ENCODE peak calls at places on chromosome 12, in seven cellular contexts. M is Right ventricle myocardium superior; B is activated T-cell treated with anti-CD3 and anti-CD28 coated beads, Interleukin-2, amount 50 U/mL, for 72 hours; W is iPS-NIHi11; V is mammary epithelial cell; X is MG63; K is stimulated activated CD8-positive, alpha-beta memory T cell treated with anti-CD3 and anti-CD28 coated beads, Interleukin-4, amount 100 ng/mL, for 1 hour. I is an unnamed sample.

GRCh38 chr12:78331764-78332163 is 501.1 kb downstream of the NAV3 start:
- DNase-seq in W (peak), B (no peak), X (no peak), V (no peak), M (no peak), K (no peak), I (no peak)

GRCh38 chr12:92408072-92408900 is 262.6 kb upstream of the BTG1 start:
- DNase-seq in V (peak), K (no peak), X (peak), M (peak), W (peak), B (peak), I (no peak)

GRCh38 chr12:22514875-22515274 is 29.5 kb downstream of the C2CD5 start:
- DNase-seq in W (no peak), X (no peak), M (no peak), B (no peak), K (no peak), V (no peak), I (no peak)

GRCh38 chr12:131895640-131896079 is 1.2 kb downstream of the ULK1 start:
- DNase-seq in K (no peak), X (no peak), V (no peak), B (peak), W (no peak), M (no peak), I (no peak)

GRCh38 chr12:132433641-132434395 is 56.1 kb upstream of the FBRSL1 start:
- DNase-seq in K (no peak), W (no peak), B (no peak), V (no peak), M (no peak), X (no peak), I (no peak)

GRCh38 chr12:110543252-110543959 is 39.7 kb downstream of the PPTC7 start:
- DNase-seq in V (peak), B (no peak), M (peak), X (no peak), K (no peak), W (peak), I (no peak)

GRCh38 chr12:132560421-132560830 is 50.0 kb downstream of the LRCOL1 start:
- DNase-seq in W (peak), K (no peak), B (peak), X (peak), V (peak), M (no peak), I (no peak)

GRCh38 chr12:85951823-85952222 is 77.7 kb downstream of the NTS start:
- DNase-seq in V (peak), X (no peak), B (no peak), K (no peak), W (peak), M (no peak), I (no peak)

GRCh38 chr12:64318605-64319004 is 72.0 kb downstream of the C12orf56 start:
- DNase-seq in K (no peak), M (no peak), X (no peak), B (no peak), W (peak), V (no peak), I (no peak)

GRCh38 chr12:132481345-132481744 is 8.6 kb upstream of the FBRSL1 start:
- DNase-seq in W (no peak), K (no peak), V (no peak), X (no peak), B (no peak), M (peak), I (no peak)

GRCh38 chr12:26937863-26938659 is at the start of the genes FGFR1OP2 and INTS13:
- DNase-seq in B (peak), X (peak), V (peak), W (peak), K (peak), M (peak), I (peak)

GRCh38 chr12:41604830-41605229 is 416.7 kb downstream of the PDZRN4 start:
- DNase-seq in K (no peak), X (no peak), M (no peak), W (no peak), V (no peak), B (no peak), I (no peak)

GRCh38 chr12:7130791-7131501 is 775 bp downstream of the CLSTN3 start:
- DNase-seq in X (no peak), K (no peak), B (peak), W (peak), M (peak), V (no peak), I (no peak)

GRCh38 chr12:105740970-105741725 is 397.6 kb downstream of the NUAK1 start:
- DNase-seq in X (peak), W (no peak), B (no peak), K (no peak), M (peak), V (no peak), I (no peak)

GRCh38 chr12:1566449-1567135 is 27.8 kb downstream of the FBXL14 start:
- DNase-seq in W (peak), B (no peak), K (no peak), M (no peak), V (no peak), X (no peak), I (no peak)

GRCh38 chr12:49348781-49349180 is 2.1 kb downstream of the DNAJC22 start:
- DNase-seq in V (no peak), B (no peak), W (no peak), X (no peak), M (no peak), K (no peak), I (peak)

GRCh38 chr12:13204428-13204827 is 7.9 kb downstream of the EMP1 start:
- DNase-seq in V (no peak), M (no peak), K (no peak), W (no peak), X (no peak), B (no peak), I (no peak)

GRCh38 chr12:56931474-56931978 is 2.7 kb downstream of the SDR9C7 start:
- DNase-seq in W (peak), B (peak), V (peak), M (no peak), X (no peak), K (no peak), I (peak)

GRCh38 chr12:17971850-17972249 is 118.1 kb downstream of the RERGL start:
- DNase-seq in M (no peak), X (no peak), V (no peak), B (no peak), K (no peak), W (no peak), I (no peak)

GRCh38 chr12:58502236-58502635 is 418.1 kb downstream of the LRIG3 start:
- DNase-seq in M (no peak), X (no peak), K (no peak), W (no peak), V (no peak), B (no peak), I (no peak)

GRCh38 chr12:39807043-39807442 is 187.4 kb upstream of the ABCD2 start:
- DNase-seq in W (peak), M (no peak), K (no peak), B (no peak), X (peak), V (no peak), I (no peak)

GRCh38 chr12:12273291-12273957 is 6.6 kb upstream of the LRP6 start:
- DNase-seq in B (no peak), W (no peak), M (no peak), X (peak), V (no peak), K (no peak), I (no peak)

GRCh38 chr12:67645571-67645970 is 3.0 kb upstream of the DYRK2 start:
- DNase-seq in B (no peak), M (no peak), X (no peak), K (no peak), W (no peak), V (peak), I (no peak)

GRCh38 chr12:98754095-98754494 is 109.0 kb downstream of the APAF1 start:
- DNase-seq in X (peak), B (peak), W (no peak), M (no peak), K (no peak), V (peak), I (no peak)

GRCh38 chr12:103928736-103929050 is 1.5 kb upstream of the HSP90B1 start:
- DNase-seq in B (peak), K (no peak), X (no peak), M (peak), V (no peak), W (no peak), I (no peak)

GRCh38 chr12:92036771-92037453 is 108.7 kb downstream of the BTG1 start:
- DNase-seq in B (no peak), V (peak), W (no peak), M (no peak), X (no peak), K (no peak), I (no peak)

I was measured in type B pancreatic cell.